ENCODE peak calls at places on chromosomes 12 and 14, in eight cellular contexts. X is lower lobe of right lung, B is uterus, U is testis, W is substantia nigra, O is transverse colon, M is heart right ventricle, P is HCT116. N is an unnamed sample.

GRCh38 chr12:113298861-113299545 is 35.9 kb downstream of the SLC8B1 start:
- DNase-seq in X (no peak), B (peak; percentile 37), U (no peak), W (no peak), O (no peak), M (peak; percentile 83), P (no peak), N (no peak)

GRCh38 chr14:44035707-44036106 is 471.4 kb downstream of the FSCB start:
- DNase-seq in X (no peak), B (no peak), U (no peak), W (no peak), O (no peak), M (no peak), P (no peak), N (no peak)

GRCh38 chr14:23570806-23571483 is 3.4 kb upstream of the AP1G2 start:
- DNase-seq in X (no peak), B (no peak), U (no peak), W (no peak), O (no peak), M (no peak), P (no peak), N (no peak)

GRCh38 chr12:6843118-6843902 is 2.6 kb downstream of the GNB3 start:
- DNase-seq in X (no peak), B (no peak), U (no peak), W (no peak), O (peak; percentile 10), M (no peak), P (no peak), N (no peak)

GRCh38 chr12:123790901-123791486 is 28.9 kb downstream of the DNAH10 start:
- DNase-seq in X (no peak), B (no peak), U (no peak), W (no peak), O (no peak), M (no peak), P (no peak), N (no peak)

GRCh38 chr12:16914853-16915252 is 308.9 kb upstream of the LMO3 start:
- DNase-seq in X (no peak), B (no peak), U (no peak), W (no peak), O (no peak), M (no peak), P (no peak), N (no peak)

GRCh38 chr14:59028476-59029202 is 159.8 kb upstream of the DAAM1 start:
- DNase-seq in X (peak; percentile 54), B (peak; percentile 58), U (peak; percentile 76), W (no peak), O (peak; percentile 64), M (peak; percentile 41), P (peak; percentile 68), N (peak; percentile 14)

GRCh38 chr12:132561784-132562156 is 48.6 kb downstream of the LRCOL1 start:
- DNase-seq in X (no peak), B (no peak), U (no peak), W (no peak), O (no peak), M (no peak), P (no peak), N (no peak)

GRCh38 chr12:85872497-85873091 is 1.5 kb upstream of the NTS start:
- DNase-seq in X (no peak), B (no peak), U (no peak), W (no peak), O (no peak), M (no peak), P (peak; percentile 50), N (no peak)

GRCh38 chr14:105067140-105067968 is 2.1 kb upstream of the GPR132 start:
- DNase-seq in X (no peak), B (no peak), U (no peak), W (no peak), O (no peak), M (no peak), P (no peak), N (no peak)

GRCh38 chr14:65428691-65429090 is 16.2 kb downstream of the FUT8 start:
- DNase-seq in X (no peak), B (no peak), U (no peak), W (no peak), O (no peak), M (no peak), P (no peak), N (no peak)

GRCh38 chr12:27824126-27824842 is 44.2 kb upstream of the MANSC4 start:
- DNase-seq in X (no peak), B (no peak), U (no peak), W (no peak), O (no peak), M (no peak), P (no peak), N (no peak)

DNA sequence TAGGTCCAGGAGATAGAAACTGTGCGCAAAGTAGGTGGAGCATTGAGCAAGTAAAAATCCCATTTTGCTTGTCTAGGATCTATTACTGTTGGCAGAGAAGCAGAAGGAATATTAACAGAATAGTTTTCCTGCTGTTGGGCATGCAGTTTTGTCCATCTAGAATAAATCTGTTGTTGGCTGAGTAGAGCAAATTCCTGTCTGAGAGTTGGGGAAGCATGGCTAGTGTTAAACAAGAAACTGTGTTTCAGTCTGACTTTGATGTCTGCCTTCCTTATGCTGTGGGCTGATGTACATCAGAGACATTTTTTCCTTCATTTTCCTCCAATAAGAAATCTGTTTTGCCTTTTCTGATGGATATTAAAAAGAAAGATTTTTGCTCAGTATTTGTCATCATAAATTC is 98.2 kb downstream of the RAD52 start:
- DNase-seq in X (no peak), B (no peak), U (no peak), W (no peak), O (no peak), M (no peak), P (no peak), N (no peak)
- H3K27ac ChIP-seq in X (no peak overlapping the region), B (peak overlapping the region; percentile 61), U (no peak overlapping the region), W (no peak overlapping the region), O (peak overlapping the region; percentile 23), M (peak overlapping the region; percentile 24), P (no peak overlapping the region), N (peak overlapping the region; percentile 83)

GRCh38 chr14:26596722-26597030 is 1.2 kb downstream of the NOVA1 start:
- DNase-seq in X (no peak), B (peak; percentile 26), U (peak; percentile 22), W (peak; percentile 22), O (peak; percentile 9), M (no peak), P (no peak), N (no peak)
- H3K27ac ChIP-seq in X (no peak overlapping the region), B (peak overlapping the region; percentile 96), U (no peak overlapping the region), W (peak overlapping the region; percentile 94), O (peak overlapping the region; percentile 90), M (no peak overlapping the region), P (no peak overlapping the region), N (no peak overlapping the region)

GRCh38 chr12:47015381-47015780 is 64.0 kb upstream of the PCED1B start:
- DNase-seq in X (no peak), B (no peak), U (no peak), W (no peak), O (no peak), M (no peak), P (no peak), N (no peak)

GRCh38 chr12:47014474-47014873 is 64.9 kb upstream of the PCED1B start:
- DNase-seq in X (no peak), B (no peak), U (no peak), W (no peak), O (no peak), M (no peak), P (no peak), N (no peak)

GRCh38 chr12:47020211-47020821 is 59.1 kb upstream of the PCED1B start:
- DNase-seq in X (no peak), B (no peak), U (no peak), W (no peak), O (no peak), M (no peak), P (no peak), N (no peak)

GRCh38 chr12:47017901-47018479 is 61.4 kb upstream of the PCED1B start:
- DNase-seq in X (no peak), B (no peak), U (no peak), W (no peak), O (no peak), M (no peak), P (no peak), N (no peak)

DNA sequence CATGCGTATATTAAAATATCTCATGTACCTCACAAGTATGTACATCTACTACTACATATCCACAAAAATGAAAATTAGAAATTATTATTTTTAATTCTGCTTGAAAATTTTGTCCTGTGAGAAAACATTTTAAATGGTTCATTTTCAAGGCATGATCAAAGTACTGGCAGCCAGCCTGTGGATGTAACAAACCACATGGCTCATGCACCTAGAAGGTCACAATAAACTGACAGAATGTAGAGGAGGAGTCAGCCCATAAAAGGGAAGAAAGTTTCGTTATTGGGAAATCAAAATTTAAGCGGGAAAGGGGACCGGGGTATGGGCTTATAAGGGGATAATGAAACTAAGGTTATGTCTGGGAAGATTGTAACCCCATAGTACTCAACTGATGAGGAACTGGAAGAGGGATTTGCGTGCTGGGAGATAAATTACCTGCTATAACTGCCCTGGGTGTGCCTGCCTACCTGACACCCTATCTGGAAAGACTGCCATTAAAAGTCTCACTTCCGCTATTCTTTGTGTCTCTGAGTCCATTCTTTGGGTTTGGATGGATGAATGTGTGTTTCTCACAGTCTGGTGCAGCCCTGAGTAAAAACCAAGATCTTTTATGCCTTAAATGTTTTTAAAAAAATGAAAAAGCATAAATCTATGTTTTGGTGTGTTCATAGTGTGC is 62.2 kb upstream of the PCED1B start:
- DNase-seq in X (no peak), B (no peak), U (no peak), W (no peak), O (no peak), M (no peak), P (no peak), N (no peak)
- H3K27ac ChIP-seq in X (no peak overlapping the region), B (no peak overlapping the region), U (no peak overlapping the region), W (no peak overlapping the region), O (no peak overlapping the region), M (no peak overlapping the region), P (no peak overlapping the region), N (peak overlapping the region; percentile 74)

GRCh38 chr14:96168581-96168980 is 36.1 kb upstream of the BDKRB2 start:
- DNase-seq in X (no peak), B (no peak), U (no peak), W (no peak), O (no peak), M (no peak), P (no peak), N (no peak)
- H3K27ac ChIP-seq in X (no peak overlapping the region), B (no peak overlapping the region), U (no peak overlapping the region), W (no peak overlapping the region), O (no peak overlapping the region), M (no peak overlapping the region), P (no peak overlapping the region), N (no peak overlapping the region)

GRCh38 chr14:67387195-67387594 is 24.8 kb downstream of the PLEK2 start:
- DNase-seq in X (no peak), B (no peak), U (no peak), W (no peak), O (no peak), M (no peak), P (no peak), N (no peak)
- H3K27ac ChIP-seq in X (no peak overlapping the region), B (no peak overlapping the region), U (no peak overlapping the region), W (no peak overlapping the region), O (no peak overlapping the region), M (no peak overlapping the region), P (no peak overlapping the region), N (peak overlapping the region; percentile 55)

GRCh38 chr12:44875417-44875953 is 630 bp downstream of the NELL2 start:
- DNase-seq in X (no peak), B (no peak), U (no peak), W (no peak), O (no peak), M (no peak), P (no peak), N (no peak)
- H3K27ac ChIP-seq in X (no peak overlapping the region), B (no peak overlapping the region), U (no peak overlapping the region), W (no peak overlapping the region), O (no peak overlapping the region), M (no peak overlapping the region), P (no peak overlapping the region), N (no peak overlapping the region)

GRCh38 chr12:24850486-24850885 is 98.4 kb downstream of the BCAT1 start:
- DNase-seq in X (no peak), B (no peak), U (no peak), W (no peak), O (no peak), M (no peak), P (no peak), N (no peak)
- H3K27ac ChIP-seq in X (no peak overlapping the region), B (no peak overlapping the region), U (no peak overlapping the region), W (no peak overlapping the region), O (no peak overlapping the region), M (no peak overlapping the region), P (no peak overlapping the region), N (no peak overlapping the region)

N was measured in epithelial cell of prostate.